ENCODE peak calls at places on chromosomes 13 and 19, in six cellular contexts. I, M, Z, C, A and T are unnamed samples.

GRCh38 chr13:23488442-23488841 is 54.9 kb upstream of the SACS start:
- DNase-seq in I (peak; percentile 46), M (no peak), Z (no peak), C (peak; percentile 79), A (no peak), T (peak; percentile 60)

GRCh38 chr19:1251503-1252220 is 3.3 kb downstream of the MIDN start:
- DNase-seq in I (peak; percentile 73), M (peak; percentile 59), Z (no peak), C (no peak), A (peak; percentile 78), T (no peak)

GRCh38 chr13:28551498-28551895 is 56.6 kb upstream of the FLT1 start:
- DNase-seq in I (no peak), M (no peak), Z (no peak), C (no peak), A (no peak), T (no peak)

GRCh38 chr19:18603255-18603957 is 3.2 kb downstream of the CRLF1 start:
- DNase-seq in I (peak; percentile 70), M (no peak), Z (no peak), C (no peak), A (no peak), T (no peak)

GRCh38 chr13:46606915-46607413 is 54.0 kb downstream of the LRCH1 start:
- DNase-seq in I (peak; percentile 57), M (no peak), Z (no peak), C (no peak), A (no peak), T (no peak)

GRCh38 chr19:1275260-1275975 is at the start of gene FAM174C:
- DNase-seq in I (peak; percentile 99), M (peak; percentile 90), Z (peak; percentile 93), C (peak; percentile 97), A (peak; percentile 97), T (peak; percentile 92)

GRCh38 chr13:99969934-99970760 is 1.4 kb downstream of the ZIC5 start:
- DNase-seq in I (peak; percentile 92), M (no peak), Z (no peak), C (no peak), A (no peak), T (no peak)

GRCh38 chr19:49442793-49443365 is 1.6 kb upstream of the SLC17A7 start:
- DNase-seq in I (peak; percentile 98), M (peak; percentile 39), Z (peak; percentile 28), C (peak; percentile 68), A (peak; percentile 85), T (peak; percentile 93)

GRCh38 chr19:45123440-45123850 is 30.5 kb downstream of the PPP1R37 start:
- DNase-seq in I (no peak), M (no peak), Z (no peak), C (no peak), A (no peak), T (peak; percentile 94)

GRCh38 chr19:13011653-13012389 is 16.5 kb downstream of the NFIX start:
- DNase-seq in I (peak; percentile 49), M (no peak), Z (no peak), C (no peak), A (no peak), T (no peak)

GRCh38 chr13:91346848-91347211 is 657 bp upstream of the MIR17HG start:
- DNase-seq in I (peak; percentile 64), M (no peak), Z (peak; percentile 20), C (no peak), A (no peak), T (peak; percentile 7)

GRCh38 chr19:45135176-45135575 is 25.6 kb downstream of the NKPD1 start:
- DNase-seq in I (no peak), M (no peak), Z (no peak), C (no peak), A (no peak), T (no peak)

GRCh38 chr13:50299546-50300249 is 284.5 kb downstream of the KCNRG start:
- DNase-seq in I (no peak), M (no peak), Z (no peak), C (no peak), A (no peak), T (no peak)

GRCh38 chr13:20182231-20182846 is 10.4 kb downstream of the GJB2 start:
- DNase-seq in I (peak; percentile 80), M (no peak), Z (no peak), C (peak; percentile 83), A (no peak), T (peak; percentile 70)

GRCh38 chr13:78430811-78431210 is 172.5 kb downstream of the POU4F1 start:
- DNase-seq in I (no peak), M (no peak), Z (no peak), C (no peak), A (no peak), T (no peak)

GRCh38 chr19:843180-843835 is 2.5 kb downstream of the PRTN3 start:
- DNase-seq in I (peak; percentile 51), M (no peak), Z (no peak), C (no peak), A (no peak), T (no peak)

GRCh38 chr13:78700121-78700910 is 41.4 kb upstream of the OBI1 start:
- DNase-seq in I (no peak), M (no peak), Z (no peak), C (peak; percentile 84), A (no peak), T (peak; percentile 12)

GRCh38 chr13:80363890-80364503 is 23.1 kb upstream of the SPRY2 start:
- DNase-seq in I (peak; percentile 30), M (no peak), Z (no peak), C (peak; percentile 64), A (no peak), T (peak; percentile 37)

GRCh38 chr13:110354715-110355473 is 47.8 kb downstream of the COL4A2 start:
- DNase-seq in I (no peak), M (no peak), Z (no peak), C (no peak), A (no peak), T (no peak)

GRCh38 chr13:66558511-66558910 is 671.6 kb downstream of the PCDH9 start:
- DNase-seq in I (peak; percentile 16), M (no peak), Z (no peak), C (peak; percentile 21), A (no peak), T (no peak)

GRCh38 chr13:113537205-113537604 is 46.7 kb upstream of the DCUN1D2 start:
- DNase-seq in I (no peak), M (no peak), Z (no peak), C (no peak), A (no peak), T (no peak)

GRCh38 chr19:58513694-58514563 is 2.1 kb upstream of the SLC27A5 start:
- DNase-seq in I (peak; percentile 96), M (no peak), Z (peak; percentile 93), C (peak; percentile 83), A (peak; percentile 92), T (peak; percentile 74)

GRCh38 chr13:44221657-44222056 is 152.0 kb upstream of the SERP2 start:
- DNase-seq in I (no peak), M (no peak), Z (no peak), C (no peak), A (no peak), T (no peak)

GRCh38 chr13:23671367-23671766 is 101.2 kb downstream of the TNFRSF19 start:
- DNase-seq in I (no peak), M (no peak), Z (no peak), C (peak; percentile 63), A (no peak), T (no peak)

GRCh38 chr19:41930926-41931592 is 2.8 kb upstream of the ERFL start:
- DNase-seq in I (peak; percentile 73), M (no peak), Z (no peak), C (no peak), A (no peak), T (no peak)

GRCh38 chr19:44930088-44930487 is 11.9 kb upstream of the APOC4 start:
- DNase-seq in I (no peak), M (no peak), Z (no peak), C (no peak), A (no peak), T (no peak)

GRCh38 chr13:81058916-81059290 is 718.0 kb upstream of the SPRY2 start:
- DNase-seq in I (no peak), M (no peak), Z (no peak), C (no peak), A (no peak), T (no peak)